ENCODE peak calls at places on chromosome 19, in four cellular contexts. G, W, B and P are unnamed samples.

GRCh38 chr19:13634658-13635057 is 128.4 kb upstream of the CACNA1A start:
- DNase-seq in W (no peak), B (no peak), G (no peak), P (no peak)

GRCh38 chr19:12838893-12839656 is 760 bp downstream of the MAST1 start:
- DNase-seq in W (no peak), G (no peak), B (no peak), P (no peak)

GRCh38 chr19:1747285-1748114 is 5.8 kb upstream of the ONECUT3 start:
- DNase-seq in B (peak), W (peak), G (no peak), P (no peak)

GRCh38 chr19:35114656-35115537 is 726 bp upstream of the FXYD3 start:
- DNase-seq in G (peak), W (no peak), B (peak), P (peak)

GRCh38 chr19:49749771-49750170 is 13.3 kb downstream of the TSKS start:
- DNase-seq in W (no peak), B (no peak), G (no peak), P (no peak)

GRCh38 chr19:17725422-17726078 is 6.3 kb downstream of the MAP1S start:
- DNase-seq in B (no peak), G (no peak), W (no peak), P (no peak)

GRCh38 chr19:19997656-19998268 is 41.5 kb downstream of the ZNF682 start:
- DNase-seq in W (no peak), B (peak), G (peak), P (peak)

GRCh38 chr19:12800873-12801465 is 631 bp downstream of the PRDX2 start:
- DNase-seq in W (no peak), G (no peak), B (peak), P (no peak)

GRCh38 chr19:31674503-31675186 is 325.4 kb upstream of the TSHZ3 start:
- DNase-seq in B (no peak), W (no peak), G (no peak), P (no peak)

GRCh38 chr19:45271709-45272108 is 20.6 kb downstream of the MARK4 start:
- DNase-seq in W (no peak), B (no peak), G (no peak), P (no peak)

GRCh38 chr19:38721977-38722773 is 22.1 kb downstream of the CAPN12 start:
- DNase-seq in G (peak), W (no peak), B (peak), P (no peak)

GRCh38 chr19:46674416-46675178 is 13.6 kb upstream of the DACT3 start:
- DNase-seq in G (no peak), W (no peak), B (no peak), P (no peak)

GRCh38 chr19:17865364-17866311 is 5.9 kb downstream of the RPL18A start:
- DNase-seq in W (no peak), G (no peak), B (no peak), P (no peak)

GRCh38 chr19:32816555-32817099 is 52.9 kb downstream of the SLC7A9 start:
- DNase-seq in G (no peak), B (no peak), W (no peak), P (no peak)

GRCh38 chr19:31127132-31127967 is 221.9 kb downstream of the TSHZ3 start:
- DNase-seq in G (no peak), B (no peak), W (peak), P (no peak)

GRCh38 chr19:50565984-50566903 is 2.0 kb downstream of the LRRC4B start:
- DNase-seq in G (no peak), B (no peak), W (no peak), P (no peak)

GRCh38 chr19:588093-588742 is 1.5 kb upstream of the HCN2 start:
- DNase-seq in G (peak), B (peak), W (no peak), P (no peak)

GRCh38 chr19:45815501-45816216 is 551 bp upstream of the RSPH6A start:
- DNase-seq in W (no peak), B (no peak), G (peak), P (no peak)

GRCh38 chr19:51086153-51086850 is 3.6 kb upstream of the KLK14 start:
- DNase-seq in W (no peak), G (no peak), B (peak), P (no peak)

GRCh38 chr19:40921005-40921897 is 39.2 kb upstream of the CYP2A7 start:
- DNase-seq in G (no peak), B (peak), W (no peak), P (no peak)

GRCh38 chr19:10922638-10923014 is 5.8 kb downstream of the YIPF2 start:
- DNase-seq in W (no peak), B (no peak), G (no peak), P (no peak)

GRCh38 chr19:4495471-4495870 is 22.8 kb downstream of the PLIN4 start:
- DNase-seq in B (no peak), W (no peak), G (no peak), P (no peak)

GRCh38 chr19:44803442-44804428 is 5.2 kb upstream of the BCAM start:
- DNase-seq in W (no peak), B (no peak), G (no peak), P (no peak)

GRCh38 chr19:34364830-34365462 is at the start of gene GPI:
- DNase-seq in W (no peak), B (peak), G (peak), P (peak)

GRCh38 chr19:16626796-16627193 is 1.2 kb downstream of the MED26 start:
- DNase-seq in G (no peak), W (no peak), B (no peak), P (no peak)

GRCh38 chr19:45200614-45201013 is 22.0 kb downstream of the BLOC1S3 start:
- DNase-seq in W (peak), G (peak), B (no peak), P (no peak)

GRCh38 chr19:1675633-1676350 is 23.4 kb upstream of the TCF3 start:
- DNase-seq in G (no peak), B (peak), W (no peak), P (no peak)

GRCh38 chr19:18102916-18103542 is 5.5 kb downstream of the MAST3 start:
- DNase-seq in G (no peak), W (no peak), B (no peak), P (no peak)

GRCh38 chr19:31511696-31512095 is 162.5 kb upstream of the TSHZ3 start:
- DNase-seq in G (no peak), W (no peak), B (no peak), P (no peak)

GRCh38 chr19:39207293-39207836 is 3.3 kb upstream of the SYCN start:
- DNase-seq in W (no peak), B (no peak), G (no peak), P (no peak)

GRCh38 chr19:1805401-1806183 is 6.5 kb downstream of the ATP8B3 start:
- DNase-seq in W (no peak), B (no peak), G (no peak), P (no peak)

GRCh38 chr19:12784394-12784870 is 6.9 kb upstream of the JUNB start:
- DNase-seq in W (no peak), B (no peak), G (no peak), P (no peak)

GRCh38 chr19:12647490-12648071 is 19.0 kb downstream of the MAN2B1 start:
- DNase-seq in B (peak), G (no peak), W (no peak), P (no peak)

GRCh38 chr19:11453468-11454341 is 18.3 kb downstream of the PRKCSH start:
- DNase-seq in G (no peak), B (no peak), W (no peak), P (no peak)

GRCh38 chr19:55383789-55384575 is at the start of gene TMEM238:
- DNase-seq in W (no peak), G (no peak), B (peak), P (peak)

GRCh38 chr19:43747557-43748204 is 7.1 kb downstream of the SMG9 start:
- DNase-seq in B (no peak), W (no peak), G (no peak), P (no peak)

GRCh38 chr19:44924243-44924725 is 9.9 kb downstream of the APOC1 start:
- DNase-seq in W (no peak), B (no peak), G (no peak), P (no peak)

GRCh38 chr19:2063824-2064223 is 12.8 kb upstream of the MKNK2 start:
- DNase-seq in W (no peak), G (no peak), B (no peak), P (no peak)

GRCh38 chr19:18972851-18973250 is 31.8 kb upstream of the HOMER3 start:
- DNase-seq in W (no peak), B (no peak), G (no peak), P (no peak)

GRCh38 chr19:42325896-42326771 is 699 bp downstream of the MEGF8 start:
- DNase-seq in G (peak), B (no peak), W (no peak), P (no peak)
- TF ChIP-seq CTCF in G (peak), B (no peak), W (no peak), P (no peak)

DNA sequence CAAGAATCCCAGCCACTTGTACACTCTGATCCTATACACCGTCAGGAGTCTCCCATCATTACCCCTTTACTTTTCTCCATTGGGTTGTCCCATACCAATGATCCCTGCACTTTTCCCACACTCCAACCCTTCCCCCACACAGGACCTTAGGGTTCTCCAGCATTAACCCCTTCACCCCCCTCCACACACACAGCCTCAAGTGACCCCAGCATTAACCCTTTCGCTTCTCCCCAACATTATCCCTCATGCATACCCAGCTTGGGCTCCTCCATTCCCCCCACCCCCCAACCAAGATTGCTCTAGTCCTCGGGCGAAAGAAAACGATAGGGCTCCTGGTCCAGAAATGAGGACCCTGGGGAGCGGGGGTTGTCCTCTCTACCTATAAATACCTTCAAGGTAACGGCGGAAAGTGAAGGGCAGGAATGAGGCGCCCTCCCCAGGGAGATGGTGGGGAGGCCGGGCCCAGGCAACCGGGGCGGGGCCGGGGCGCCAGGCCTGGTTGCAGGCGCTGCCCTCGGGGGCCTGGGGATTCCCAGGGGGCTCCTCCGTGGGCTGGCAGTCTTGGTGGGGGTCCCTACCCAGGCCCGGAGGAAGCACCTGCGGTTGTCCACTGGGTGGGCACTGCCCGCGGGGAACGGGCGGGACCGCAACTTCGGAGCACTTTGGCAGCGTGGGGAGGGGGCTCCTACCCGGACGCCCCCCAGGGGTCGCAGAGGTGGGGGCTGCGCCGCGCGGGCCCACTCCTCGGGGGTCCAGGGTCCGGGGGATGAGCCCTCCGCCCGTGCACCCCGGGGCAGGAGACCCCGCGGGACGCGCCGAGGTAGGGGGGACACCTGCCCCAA is 757 bp downstream of the WIZ start:
- DNase-seq in G (no peak), B (no peak), W (no peak), P (no peak)
- TF ChIP-seq CTCF in G (no peak), B (no peak), W (no peak), P (no peak)

GRCh38 chr19:7394728-7395359 is 46.1 kb downstream of the ARHGEF18 start:
- DNase-seq in B (peak), G (peak), W (peak), P (peak)
- TF ChIP-seq CTCF in B (no peak), G (no peak), W (no peak), P (no peak)

DNA sequence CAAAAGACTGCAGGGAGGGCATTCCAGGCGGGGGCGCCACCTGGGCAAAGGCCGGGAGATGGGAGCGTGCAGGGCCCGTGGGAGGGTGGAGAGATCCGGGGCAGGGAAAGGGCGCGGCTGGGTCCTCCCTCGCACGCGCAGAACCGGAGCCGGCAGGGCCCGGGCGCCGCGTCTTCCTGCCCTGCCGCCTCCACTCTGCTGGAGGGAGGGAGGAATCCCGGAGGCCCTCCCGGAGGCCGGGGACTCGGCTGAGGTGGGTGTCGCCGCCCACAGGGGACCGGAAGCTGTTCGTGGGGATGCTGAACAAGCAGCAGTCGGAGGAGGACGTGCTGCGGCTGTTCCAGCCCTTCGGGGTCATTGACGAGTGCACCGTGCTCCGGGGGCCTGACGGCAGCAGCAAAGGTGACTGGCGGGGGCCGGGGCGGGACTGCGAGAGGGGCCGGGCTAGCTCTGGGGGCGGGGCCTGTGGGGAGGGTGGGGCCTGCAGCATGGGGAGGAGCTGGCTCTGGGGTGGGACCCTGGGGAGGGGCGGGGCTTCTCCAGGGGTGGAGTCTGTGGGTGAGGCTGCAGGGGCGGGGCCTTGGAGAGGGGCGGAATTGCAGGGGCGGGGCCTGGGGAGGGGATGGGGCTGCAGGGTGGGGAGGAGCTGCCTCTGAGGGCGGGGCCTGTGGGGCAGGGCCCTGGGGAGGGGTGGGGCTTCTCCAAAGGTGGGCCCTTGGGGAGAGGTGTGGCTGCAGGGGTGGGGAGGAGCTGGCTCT is 51.3 kb downstream of the CELF5 start:
- DNase-seq in W (peak), G (peak), B (peak), P (peak)
- TF ChIP-seq CTCF in W (peak), G (peak), B (no peak), P (peak)

DNA sequence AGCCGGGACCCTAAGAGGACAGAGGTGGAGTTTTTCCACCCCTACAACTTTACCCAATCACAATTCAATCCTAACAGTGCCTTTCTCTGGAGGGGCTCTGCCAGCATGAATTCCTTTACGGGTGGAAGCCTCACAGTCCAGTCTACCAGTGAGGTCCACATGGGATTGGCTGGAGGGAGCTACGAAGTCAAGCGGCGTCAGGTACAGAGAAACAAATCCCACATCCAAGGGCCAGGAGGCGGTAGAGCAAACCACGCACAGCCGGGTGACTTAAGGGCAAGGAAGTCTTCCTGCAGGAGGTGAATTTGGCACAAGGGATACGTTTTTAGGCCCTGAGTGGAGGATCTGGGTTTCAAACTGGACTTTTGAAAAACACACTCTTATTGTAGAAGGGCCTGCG is 199.6 kb downstream of the UQCRFS1 start:
- DNase-seq in W (no peak), B (no peak), G (no peak), P (no peak)
- TF ChIP-seq CTCF in W (no peak), B (no peak), G (no peak), P (no peak)

DNA sequence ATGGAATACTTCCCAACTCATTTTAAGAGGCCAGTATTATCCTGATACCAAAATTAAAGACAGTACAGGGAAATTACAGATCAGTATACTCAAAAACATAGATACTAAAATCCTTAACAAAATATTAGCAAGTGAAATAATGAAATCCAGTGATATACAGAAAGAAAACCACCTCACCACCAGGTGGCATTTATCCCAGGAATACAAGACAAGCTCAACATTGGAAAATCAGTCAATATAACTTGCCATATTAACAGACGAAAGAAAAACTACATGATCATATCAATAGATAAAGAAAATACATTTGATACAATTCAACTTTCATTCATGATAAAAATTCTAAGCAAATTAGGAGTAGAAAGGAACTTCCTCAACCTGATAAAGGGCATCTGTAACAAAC is 6.7 kb upstream of the GNA15 start:
- DNase-seq in G (no peak), B (peak), W (peak), P (no peak)
- TF ChIP-seq CTCF in G (peak), B (peak), W (peak), P (no peak)